ENCODE peak calls at places on chromosomes 11 and 22, in four cellular contexts. Y, C, S and B are unnamed samples.
A peak's percentile ranks its signal among the peaks of the same experiment; 100 is the strongest.

GRCh38 chr11:60310407-60310998 is 16.6 kb upstream of the MS4A6E start:
- DNase-seq in Y (no peak), C (no peak), S (no peak), B (no peak)

GRCh38 chr11:86735462-86736302 is 63.3 kb upstream of the ME3 start:
- DNase-seq in Y (no peak), C (no peak), S (no peak), B (no peak)

GRCh38 chr11:123409456-123409801 is 20.6 kb upstream of the GRAMD1B start:
- DNase-seq in Y (no peak), C (no peak), S (no peak), B (no peak)

GRCh38 chr11:110862407-110862806 is 150.2 kb upstream of the ARHGAP20 start:
- DNase-seq in Y (no peak), C (no peak), S (no peak), B (no peak)

GRCh38 chr11:126357969-126358762 is 2.7 kb downstream of the ST3GAL4 start:
- DNase-seq in Y (no peak), C (no peak), S (no peak), B (peak; percentile 28)

GRCh38 chr22:20400606-20401375 is 6.8 kb downstream of the ZNF74 start:
- DNase-seq in Y (no peak), C (peak; percentile 28), S (no peak), B (no peak)

GRCh38 chr11:121367434-121367833 is 74.9 kb downstream of the SC5D start:
- DNase-seq in Y (no peak), C (no peak), S (no peak), B (no peak)

GRCh38 chr11:123103326-123103980 is 41.5 kb upstream of the HSPA8 start:
- DNase-seq in Y (peak; percentile 76), C (peak; percentile 29), S (no peak), B (peak; percentile 18)

GRCh38 chr11:14676068-14676467 is 32.5 kb downstream of the PDE3B start:
- DNase-seq in Y (no peak), C (no peak), S (no peak), B (peak; percentile 77)

GRCh38 chr11:118056806-118057205 is 20.1 kb upstream of the TMPRSS4 start:
- DNase-seq in Y (no peak), C (no peak), S (no peak), B (no peak)

GRCh38 chr11:1548221-1549070 is 23.6 kb downstream of the DUSP8 start:
- DNase-seq in Y (peak; percentile 76), C (no peak), S (no peak), B (no peak)

GRCh38 chr11:44928807-44929206 is 21.9 kb downstream of the TP53I11 start:
- DNase-seq in Y (no peak), C (no peak), S (no peak), B (no peak)

GRCh38 chr11:94111660-94112059 is 17.0 kb upstream of the PANX1 start:
- DNase-seq in Y (no peak), C (no peak), S (no peak), B (no peak)

GRCh38 chr11:38582151-38582550 is 1984.1 kb upstream of the RAG2 start:
- DNase-seq in Y (no peak), C (no peak), S (no peak), B (no peak)

GRCh38 chr11:38582756-38583155 is 1984.7 kb upstream of the RAG2 start:
- DNase-seq in Y (no peak), C (no peak), S (no peak), B (no peak)

DNA sequence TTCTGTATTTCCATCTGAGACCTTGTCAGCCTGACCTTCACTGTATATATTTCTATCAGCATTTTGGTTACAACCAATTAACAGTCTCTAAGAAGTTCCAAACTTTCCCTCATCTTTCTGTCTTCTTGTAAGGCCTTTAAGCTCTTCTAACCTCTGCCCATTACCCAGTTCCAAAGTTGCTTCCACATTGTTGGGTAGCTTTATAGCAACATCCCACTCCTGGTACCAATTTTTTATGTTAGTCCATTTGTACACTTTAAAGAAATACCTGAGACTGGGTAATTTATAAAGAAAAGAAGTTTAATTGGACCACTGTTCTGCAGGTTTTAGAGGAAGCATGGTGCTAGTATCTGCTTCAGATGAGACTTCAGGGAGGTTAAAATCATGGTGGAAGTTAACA is 1979.7 kb upstream of the RAG2 start:
- DNase-seq in Y (no peak), C (no peak), S (no peak), B (no peak)
- H3K9ac ChIP-seq in Y (no peak overlapping the region), C (no peak overlapping the region), S (no peak overlapping the region), B (no peak overlapping the region)

GRCh38 chr22:39518996-39519680 is 1.2 kb upstream of the ATF4 start:
- DNase-seq in Y (peak; percentile 47), C (peak; percentile 52), S (no peak), B (no peak)
- TF ChIP-seq GABPA in Y (no peak), C (no peak), S (no peak), B (no peak)

GRCh38 chr11:64759722-64760719 is at the start of gene PYGM:
- DNase-seq in Y (peak; percentile 60), C (peak; percentile 55), S (peak; percentile 77), B (no peak)
- TF ChIP-seq CHD2 in Y (no peak), C (no peak), S (no peak), B (peak; percentile 10)

GRCh38 chr11:18397921-18398320 is 3.6 kb downstream of the LDHA start:
- DNase-seq in Y (no peak), C (no peak), S (no peak), B (no peak)
- H3K9ac ChIP-seq in Y (peak overlapping the region; percentile 18), C (no peak overlapping the region), S (no peak overlapping the region), B (no peak overlapping the region)

DNA sequence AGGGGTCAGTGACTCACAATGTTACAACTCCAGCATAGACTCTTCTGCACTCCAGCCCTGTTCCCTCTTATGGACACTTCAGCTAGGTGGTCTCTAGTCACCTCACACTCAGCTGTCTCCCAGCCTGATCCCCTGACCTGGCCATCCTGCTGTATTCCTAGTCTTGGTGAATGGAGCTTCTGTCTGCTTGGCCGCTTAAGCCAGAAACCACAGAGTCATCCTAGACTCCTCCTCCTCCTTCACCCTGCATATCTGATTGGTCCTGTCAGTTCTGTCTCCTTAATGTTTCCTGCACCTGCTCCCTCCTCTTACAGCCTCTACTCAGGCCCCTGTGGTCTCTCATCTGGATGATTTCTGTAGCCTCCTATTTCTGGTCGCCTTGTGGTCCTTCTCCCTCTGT is 144.9 kb downstream of the HIPK3 start:
- DNase-seq in Y (no peak), C (peak; percentile 51), S (no peak), B (no peak)
- TF ChIP-seq GABPA in Y (no peak), C (no peak), S (no peak), B (no peak)

DNA sequence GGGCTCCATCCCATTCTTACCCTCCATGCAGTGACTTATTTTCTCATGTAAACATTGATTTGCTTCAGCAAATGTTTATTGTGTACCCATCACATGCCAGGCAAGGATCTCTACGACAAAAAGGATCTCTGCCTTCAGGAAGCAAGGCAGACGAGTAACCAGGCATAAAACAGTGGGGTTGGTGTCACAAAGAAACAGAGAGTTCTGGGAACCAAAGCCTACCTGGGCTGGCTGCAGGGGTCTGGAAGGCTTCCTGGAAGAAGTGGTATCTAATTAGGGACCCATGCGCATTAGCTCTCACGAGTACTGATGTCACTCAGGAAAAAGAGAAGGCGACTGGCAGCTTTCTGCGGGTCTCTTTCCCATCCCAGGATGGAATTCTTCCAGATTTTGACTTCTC is 44.5 kb downstream of the KIAA1671 start:
- DNase-seq in Y (no peak), C (no peak), S (no peak), B (no peak)
- TF ChIP-seq CHD2 in Y (no peak), C (no peak), S (no peak), B (no peak)

GRCh38 chr11:46345131-46345597 is 2.1 kb upstream of the DGKZ start:
- DNase-seq in Y (no peak), C (peak; percentile 41), S (no peak), B (no peak)
- H3K9ac ChIP-seq in Y (no peak overlapping the region), C (no peak overlapping the region), S (no peak overlapping the region), B (no peak overlapping the region)

GRCh38 chr22:47806894-47807293 is 1044.4 kb downstream of the TBC1D22A start:
- DNase-seq in Y (no peak), C (no peak), S (no peak), B (no peak)

GRCh38 chr22:47810505-47811500 is 1048.4 kb downstream of the TBC1D22A start:
- DNase-seq in Y (no peak), C (no peak), S (no peak), B (no peak)

GRCh38 chr22:47807506-47807905 is 1045.1 kb downstream of the TBC1D22A start:
- DNase-seq in Y (no peak), C (no peak), S (no peak), B (no peak)

GRCh38 chr22:47808236-47808845 is 1045.9 kb downstream of the TBC1D22A start:
- DNase-seq in Y (no peak), C (no peak), S (no peak), B (no peak)

DNA sequence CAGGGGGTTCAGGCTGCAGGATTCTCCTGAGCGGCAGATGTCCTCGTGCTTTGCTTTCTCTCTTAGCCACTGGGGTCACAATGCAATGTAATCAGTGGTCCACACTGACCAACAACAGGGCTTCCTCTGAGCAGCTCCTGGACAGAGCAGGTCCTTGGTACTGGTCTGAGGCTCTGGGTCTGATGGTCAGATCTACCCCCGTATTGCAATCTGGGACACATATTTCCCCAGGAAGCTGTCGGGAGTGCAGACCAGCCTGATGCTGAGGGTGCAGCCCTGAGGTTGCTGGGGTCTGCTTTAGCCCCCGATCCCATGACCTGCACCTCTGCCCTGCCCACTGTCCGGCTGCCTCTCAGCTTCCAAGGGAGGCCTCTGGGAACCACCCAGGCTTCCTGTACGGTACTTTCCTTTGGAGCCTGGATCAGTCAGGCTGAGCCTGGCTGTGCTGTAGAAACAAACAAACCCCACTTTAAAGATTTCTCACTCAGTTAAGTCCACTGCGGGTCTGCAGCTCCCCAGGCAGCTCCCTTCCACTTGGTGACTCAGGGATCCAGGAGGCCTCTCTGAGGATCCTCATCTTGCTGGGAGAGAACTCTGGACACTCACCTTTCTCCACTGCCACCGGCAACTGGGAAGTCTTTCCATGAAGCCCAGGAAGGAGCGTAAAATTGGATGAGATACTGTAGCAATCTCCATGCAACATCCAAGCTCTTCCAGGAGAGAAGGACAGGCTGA is 1046.6 kb downstream of the TBC1D22A start:
- DNase-seq in Y (no peak), C (no peak), S (no peak), B (no peak)
- TF ChIP-seq GABPA in Y (no peak), C (no peak), S (no peak), B (no peak)